ENCODE peak calls at places on chromosomes 1 and 21, in four cellular contexts. N is cardiac muscle cell; G is left lung; C is CD8-positive, alpha-beta memory T cell. O is an unnamed sample. For H3K4me1, the result is how much of the 10 kb centered on the place peaks cover.

GRCh38 chr1:11078631-11079030 is 18.8 kb upstream of the SRM start:
- DNase-seq in N (no peak), G (no peak), C (no peak), O (no peak)

GRCh38 chr1:63326106-63326472 is 3.7 kb downstream of the FOXD3 start:
- DNase-seq in C (no peak), G (no peak), N (no peak), O (no peak)

GRCh38 chr1:113947388-113948107 is 18.4 kb downstream of the HIPK1 start:
- DNase-seq in C (no peak), N (no peak), G (no peak), O (no peak)

GRCh38 chr1:50605186-50605875 is 182.1 kb upstream of the DMRTA2 start:
- DNase-seq in G (no peak), N (peak), C (no peak), O (no peak)

GRCh38 chr1:59692591-59692990 is 122.2 kb upstream of the HOOK1 start:
- DNase-seq in C (no peak), N (no peak), G (no peak), O (no peak)

GRCh38 chr1:87226341-87226760 is 102.3 kb upstream of the LMO4 start:
- DNase-seq in C (no peak), N (peak), G (no peak), O (no peak)

GRCh38 chr1:230425252-230426061 is 675 bp downstream of the PGBD5 start:
- DNase-seq in C (no peak), N (peak), G (peak), O (no peak)

GRCh38 chr21:44370027-44370735 is 16.8 kb downstream of the TRPM2 start:
- DNase-seq in C (no peak), G (peak), N (peak), O (peak)

GRCh38 chr1:152533327-152533938 is 19.2 kb downstream of the CRCT1 start:
- DNase-seq in G (no peak), N (no peak), C (no peak), O (no peak)

GRCh38 chr21:15604424-15604823 is 125.4 kb upstream of the USP25 start:
- DNase-seq in G (no peak), N (peak), C (no peak), O (no peak)

GRCh38 chr1:229272164-229273158 is 1.6 kb downstream of the RAB4A start:
- DNase-seq in C (no peak), N (no peak), G (no peak), O (no peak)

GRCh38 chr1:39671433-39671792 is 494 bp downstream of the NT5C1A start:
- DNase-seq in N (peak), C (no peak), G (no peak), O (no peak)
- H3K4me1 ChIP-seq in N (under half), C (under half), G (under half), O (under half)

GRCh38 chr1:213622365-213623087 is 365.2 kb upstream of the PROX1 start:
- DNase-seq in N (peak), G (no peak), C (no peak), O (no peak)
- H3K4me1 ChIP-seq in N (under half), G (under half), C (under half), O (under half)

DNA sequence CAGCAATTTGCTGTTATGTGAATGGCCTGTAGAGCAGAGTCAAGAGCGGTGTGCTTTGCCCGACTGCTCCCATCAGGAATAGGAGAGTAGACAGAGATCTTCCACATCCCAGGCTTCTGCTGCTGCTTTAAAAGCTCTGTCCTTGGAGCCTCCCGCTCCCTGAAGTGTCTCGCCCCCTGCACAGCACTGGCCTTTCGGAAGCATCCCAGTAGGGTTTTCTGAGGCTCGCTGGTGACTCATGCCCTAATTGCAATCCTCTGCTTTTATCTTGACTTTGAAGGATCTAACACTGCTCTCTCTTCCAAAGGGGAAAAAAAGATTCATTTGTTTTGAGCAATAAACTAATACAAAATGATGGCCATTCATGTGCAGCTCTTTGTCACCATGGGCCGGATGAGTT is 13.3 kb upstream of the CD101 start:
- DNase-seq in N (no peak), G (no peak), C (no peak), O (no peak)
- H3K4me1 ChIP-seq in N (under half), G (under half), C (under half), O (under half)

GRCh38 chr1:243253211-243253926 is 1.7 kb downstream of the CEP170 start:
- DNase-seq in G (no peak), C (no peak), N (no peak), O (no peak)
- H3K4me1 ChIP-seq in G (under half), C (under half), N (under half), O (under half)

DNA sequence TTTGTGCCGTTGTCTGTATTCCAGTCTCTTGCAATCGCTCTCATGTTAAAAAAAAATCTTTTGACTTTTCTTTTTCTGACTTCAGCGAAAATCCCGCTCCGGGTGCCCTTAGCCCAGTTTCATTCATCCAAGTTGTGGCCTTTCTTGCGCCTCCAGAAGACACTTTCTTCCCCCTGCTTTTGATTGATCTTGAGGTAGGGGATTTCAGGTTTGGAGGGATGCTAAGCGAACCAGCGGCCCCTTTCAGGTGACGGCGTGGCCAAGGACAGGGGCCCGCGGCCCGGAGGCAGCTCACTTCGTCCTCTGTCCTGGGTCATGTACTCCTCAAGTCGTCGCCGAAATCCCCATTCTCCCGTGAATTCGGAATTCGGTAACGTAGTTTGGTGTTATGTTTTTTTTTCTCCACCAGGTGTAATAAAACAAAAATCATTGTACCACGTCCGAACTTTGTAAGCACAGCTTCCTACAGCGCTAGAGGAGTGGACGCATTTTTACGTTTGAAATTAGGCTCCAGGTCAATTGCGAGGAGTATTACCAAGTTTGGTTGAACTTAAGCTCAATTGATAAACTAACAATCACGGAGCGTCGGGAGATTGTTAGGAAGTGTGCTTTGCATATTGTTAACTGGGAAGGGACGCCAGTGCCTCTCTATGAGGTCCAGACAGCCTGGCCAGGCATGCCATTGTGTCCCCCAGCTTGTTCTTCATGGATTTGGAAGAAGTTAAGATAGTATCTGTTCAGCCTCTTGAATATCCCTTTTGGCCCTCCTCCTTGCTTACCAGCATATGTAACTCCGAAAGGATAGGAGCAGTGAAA is 1.1 kb downstream of the MRPS6 start:
- DNase-seq in N (peak), C (no peak), G (no peak), O (no peak)
- H3K4me1 ChIP-seq in N (under half), C (half or more), G (under half), O (half or more)

O was measured in suprapubic skin.